ENCODE peak calls at places on chromosomes 11 and 22, in ten cellular contexts. L is naive thymus-derived CD8-positive, alpha-beta T cell; A is fibroblast of the aortic adventitia; E is central memory CD8-positive, alpha-beta T cell; Z is NCI-H510A treated with DMSO at 0.1 percent for 48 hours; S is AG20443; F is aorta; Q is Right ventricle myocardium inferior; B is ELR; O is NCI-H1694. G is an unnamed sample.

GRCh38 chr11:102620858-102621561 is 4.1 kb downstream of the MMP20 start:
- DNase-seq in S (no peak), Z (no peak), B (peak), E (no peak), O (no peak), A (peak), L (no peak), F (peak), Q (no peak), G (no peak)

GRCh38 chr22:21447694-21448402 is 19.3 kb upstream of the TMEM191C start:
- DNase-seq in F (peak), Q (no peak), O (no peak), S (no peak), A (no peak), Z (no peak), E (no peak), B (peak), L (no peak), G (no peak)

GRCh38 chr22:48921411-48921903 is 906.2 kb downstream of the BRD1 start:
- DNase-seq in E (no peak), Z (no peak), F (peak), B (no peak), Q (no peak), L (no peak), A (no peak), S (no peak), O (no peak), G (no peak)

GRCh38 chr11:26579683-26580082 is 7.6 kb upstream of the MUC15 start:
- DNase-seq in O (no peak), A (no peak), B (no peak), F (no peak), E (no peak), Q (no peak), Z (no peak), S (no peak), L (no peak), G (no peak)

GRCh38 chr22:45932066-45932465 is 44.9 kb downstream of the WNT7B start:
- DNase-seq in E (no peak), S (no peak), Q (no peak), A (peak), Z (no peak), O (no peak), F (no peak), B (peak), L (no peak), G (no peak)

GRCh38 chr11:74672956-74673895 is 58.0 kb downstream of the CHRDL2 start:
- DNase-seq in E (peak), L (no peak), O (no peak), S (peak), A (peak), Z (no peak), F (peak), B (peak), Q (peak), G (no peak)

GRCh38 chr11:134402910-134403309 is 9.1 kb downstream of the B3GAT1 start:
- DNase-seq in E (no peak), A (no peak), F (no peak), Z (no peak), B (no peak), O (no peak), Q (no peak), S (no peak), L (no peak), G (no peak)

GRCh38 chr11:100863080-100863581 is 176.0 kb downstream of the ARHGAP42 start:
- DNase-seq in O (no peak), Z (no peak), B (no peak), E (no peak), A (peak), L (no peak), S (peak), Q (no peak), F (no peak), G (no peak)

GRCh38 chr22:45584121-45584570 is 81.5 kb downstream of the FBLN1 start:
- DNase-seq in F (no peak), Z (no peak), B (peak), S (peak), E (no peak), O (no peak), Q (no peak), L (no peak), A (peak), G (no peak)

GRCh38 chr11:35661539-35661938 is 1.0 kb upstream of the TRIM44 start:
- DNase-seq in E (no peak), Z (no peak), O (no peak), Q (no peak), B (no peak), L (no peak), S (no peak), F (no peak), A (no peak), G (no peak)

GRCh38 chr11:32829680-32830412 is at the start of gene PRRG4:
- DNase-seq in O (no peak), F (peak), L (no peak), Q (peak), B (peak), E (no peak), Z (peak), S (peak), A (no peak), G (no peak)

GRCh38 chr11:64564419-64564818 is 26.6 kb upstream of the SLC22A12 start:
- DNase-seq in A (no peak), Z (no peak), S (no peak), F (no peak), E (no peak), B (no peak), L (no peak), O (no peak), Q (no peak), G (no peak)

GRCh38 chr11:113045146-113045545 is 83.9 kb downstream of the NCAM1 start:
- DNase-seq in F (no peak), O (no peak), E (no peak), Z (peak), B (no peak), Q (no peak), S (no peak), A (no peak), L (no peak), G (no peak)

GRCh38 chr22:48952256-48953102 is 875.2 kb downstream of the BRD1 start:
- DNase-seq in S (peak), L (no peak), Z (no peak), F (peak), Q (peak), B (no peak), A (no peak), E (peak), O (no peak), G (no peak)

GRCh38 chr11:43927070-43927469 is 15.4 kb upstream of the C11orf96 start:
- DNase-seq in Q (no peak), Z (no peak), F (no peak), L (no peak), S (no peak), A (no peak), E (no peak), O (no peak), B (no peak), G (no peak)

GRCh38 chr11:45660717-45661416 is 4.6 kb downstream of the CHST1 start:
- DNase-seq in B (no peak), Z (no peak), F (peak), Q (no peak), A (no peak), S (no peak), L (no peak), O (no peak), E (no peak), G (no peak)

GRCh38 chr11:126109941-126110731 is 47.5 kb upstream of the CDON start:
- DNase-seq in B (peak), A (peak), Q (no peak), F (peak), E (no peak), L (no peak), O (no peak), Z (no peak), S (peak), G (no peak)

GRCh38 chr11:109960831-109961230 is 132.4 kb upstream of the ZC3H12C start:
- DNase-seq in L (no peak), B (no peak), Z (no peak), S (peak), A (peak), Q (peak), O (no peak), E (no peak), F (no peak), G (no peak)

GRCh38 chr11:64051297-64051696 is 15.6 kb downstream of the FLRT1 start:
- DNase-seq in E (no peak), L (no peak), B (no peak), O (no peak), F (no peak), Q (no peak), Z (no peak), S (no peak), A (no peak), G (no peak)

GRCh38 chr11:60447070-60447469 is 8.6 kb upstream of the MS4A1 start:
- DNase-seq in F (no peak), L (no peak), S (no peak), O (no peak), Z (no peak), A (no peak), Q (no peak), B (no peak), E (no peak), G (no peak)

GRCh38 chr11:61657566-61657965 is 22.6 kb upstream of the DAGLA start:
- DNase-seq in F (no peak), S (no peak), B (no peak), O (no peak), A (no peak), L (no peak), E (no peak), Z (no peak), Q (no peak), G (no peak)

GRCh38 chr11:17992916-17993315 is 19.9 kb downstream of the SERGEF start:
- DNase-seq in S (no peak), Z (no peak), Q (no peak), E (no peak), A (peak), F (no peak), O (no peak), L (no peak), B (no peak), G (no peak)

GRCh38 chr11:72039108-72039850 is 40.6 kb downstream of the IL18BP start:
- DNase-seq in B (no peak), O (no peak), Z (peak), F (no peak), E (no peak), L (no peak), Q (no peak), A (peak), S (peak), G (peak)

GRCh38 chr11:126104420-126104819 is 41.8 kb upstream of the CDON start:
- DNase-seq in F (no peak), Q (no peak), O (no peak), S (no peak), L (no peak), Z (peak), E (no peak), A (no peak), B (no peak), G (no peak)